ENCODE peak calls at places on chromosome 20, in seven cellular contexts. X, N, G, K, E, L and I are unnamed samples.
A peak's percentile ranks its signal among the peaks of the same experiment; 100 is the strongest.

GRCh38 chr20:19758888-19759331 is 852 bp downstream of the RIN2 start:
- DNase-seq in X (peak; percentile 56), N (peak; percentile 61), G (peak; percentile 74), K (peak; percentile 31), E (no peak), L (peak; percentile 54), I (no peak)

GRCh38 chr20:20480126-20480525 is 112.2 kb downstream of the INSM1 start:
- DNase-seq in X (no peak), N (no peak), G (no peak), K (no peak), E (no peak), L (no peak), I (no peak)

GRCh38 chr20:41051426-41051825 is 22.8 kb downstream of the TOP1 start:
- DNase-seq in X (no peak), N (no peak), G (no peak), K (no peak), E (no peak), L (no peak), I (no peak)

GRCh38 chr20:35582741-35583404 is 32.8 kb upstream of the SPAG4 start:
- DNase-seq in X (no peak), N (no peak), G (no peak), K (no peak), E (no peak), L (no peak), I (no peak)

GRCh38 chr20:4158466-4159050 is 143.2 kb upstream of the RNF24 start:
- DNase-seq in X (no peak), N (no peak), G (no peak), K (no peak), E (no peak), L (no peak), I (no peak)

GRCh38 chr20:4067600-4068261 is 52.4 kb upstream of the RNF24 start:
- DNase-seq in X (no peak), N (peak; percentile 70), G (no peak), K (peak; percentile 87), E (no peak), L (no peak), I (no peak)

GRCh38 chr20:51531141-51531710 is 11.3 kb downstream of the NFATC2 start:
- DNase-seq in X (peak; percentile 14), N (peak; percentile 57), G (no peak), K (peak; percentile 53), E (no peak), L (no peak), I (peak; percentile 67)

GRCh38 chr20:21183722-21184121 is 57.8 kb downstream of the KIZ start:
- DNase-seq in X (peak; percentile 9), N (no peak), G (no peak), K (peak; percentile 13), E (no peak), L (no peak), I (no peak)

GRCh38 chr20:35523298-35523888 is 6.1 kb downstream of the C20orf173 start:
- DNase-seq in X (peak; percentile 23), N (no peak), G (no peak), K (no peak), E (no peak), L (no peak), I (no peak)

GRCh38 chr20:10466325-10466724 is 31.2 kb downstream of the SLX4IP start:
- DNase-seq in X (no peak), N (peak; percentile 26), G (no peak), K (peak; percentile 81), E (no peak), L (no peak), I (no peak)

GRCh38 chr20:47117789-47118188 is 223.1 kb downstream of the EYA2 start:
- DNase-seq in X (no peak), N (peak; percentile 44), G (no peak), K (peak; percentile 35), E (no peak), L (no peak), I (no peak)

GRCh38 chr20:42191140-42191860 is 573.1 kb upstream of the CHD6 start:
- DNase-seq in X (peak; percentile 2), N (no peak), G (no peak), K (no peak), E (no peak), L (no peak), I (no peak)

GRCh38 chr20:20364747-20365558 is 3.0 kb upstream of the INSM1 start:
- DNase-seq in X (no peak), N (no peak), G (no peak), K (no peak), E (no peak), L (no peak), I (no peak)

GRCh38 chr20:635609-636338 is 17.2 kb downstream of the SRXN1 start:
- DNase-seq in X (no peak), N (no peak), G (no peak), K (no peak), E (no peak), L (no peak), I (no peak)

GRCh38 chr20:49283176-49283702 is 5.4 kb upstream of the ZNFX1 start:
- DNase-seq in X (no peak), N (no peak), G (no peak), K (no peak), E (no peak), L (no peak), I (no peak)

GRCh38 chr20:44610313-44610965 is 28.1 kb downstream of the PKIG start:
- DNase-seq in X (no peak), N (no peak), G (no peak), K (no peak), E (peak; percentile 43), L (no peak), I (no peak)

GRCh38 chr20:44609511-44610312 is 27.3 kb downstream of the PKIG start:
- DNase-seq in X (peak; percentile 91), N (peak; percentile 73), G (peak; percentile 95), K (peak; percentile 73), E (peak; percentile 76), L (peak; percentile 93), I (no peak)

GRCh38 chr20:44606725-44607441 is 24.5 kb downstream of the PKIG start:
- DNase-seq in X (no peak), N (no peak), G (no peak), K (no peak), E (no peak), L (no peak), I (no peak)

GRCh38 chr20:44613575-44613974 is 31.2 kb downstream of the PKIG start:
- DNase-seq in X (no peak), N (no peak), G (no peak), K (no peak), E (no peak), L (no peak), I (no peak)

DNA sequence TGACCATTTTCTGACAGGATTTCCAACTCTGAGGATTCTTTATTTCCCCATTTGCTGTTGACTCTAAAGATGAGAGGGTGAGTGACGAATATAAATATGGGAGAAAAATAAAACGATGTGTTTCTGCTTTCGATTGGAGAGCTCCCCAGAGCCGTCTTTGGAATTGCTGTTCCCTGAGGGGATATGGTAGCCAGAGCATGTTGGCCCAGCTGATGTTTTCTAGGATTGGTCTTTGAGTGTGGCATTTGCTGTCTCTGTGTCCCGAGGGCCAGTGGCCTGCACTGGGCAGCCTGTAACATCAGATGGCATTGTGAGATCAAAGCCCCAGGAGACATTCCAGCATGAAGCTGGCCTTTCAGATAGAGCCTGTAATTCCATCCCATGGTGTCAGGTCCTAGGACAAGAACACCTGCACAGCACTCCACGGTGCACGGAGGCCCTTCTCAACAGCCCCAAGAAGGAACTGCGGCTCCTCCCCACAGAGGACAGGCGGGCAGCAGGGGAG is 26.7 kb downstream of the PKIG start:
- DNase-seq in X (no peak), N (no peak), G (no peak), K (no peak), E (no peak), L (no peak), I (no peak)
- H3K4me3 ChIP-seq in X (no peak overlapping the region), N (no peak overlapping the region), G (no peak overlapping the region), K (no peak overlapping the region), E (no peak overlapping the region), L (no peak overlapping the region), I (no peak overlapping the region)

DNA sequence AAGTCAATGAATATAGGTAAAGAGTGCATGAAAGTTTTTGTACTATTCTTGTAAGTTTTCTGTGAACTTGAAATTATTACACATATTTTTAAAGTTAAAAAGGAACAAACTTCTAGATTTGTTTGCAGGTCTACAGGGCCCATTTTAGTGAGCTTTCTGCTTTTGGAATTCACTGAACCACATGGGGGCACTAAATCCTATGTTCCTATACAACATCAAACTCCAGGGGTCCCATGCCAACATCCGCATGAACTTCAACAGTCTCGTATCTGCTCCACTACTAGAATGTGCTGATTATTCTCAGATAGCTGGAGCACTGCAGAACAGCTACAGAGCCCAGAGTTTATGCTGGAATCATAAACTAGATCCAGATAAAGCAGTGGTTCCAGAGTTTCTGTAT is 347.9 kb upstream of the SPTLC3 start:
- DNase-seq in X (no peak), N (no peak), G (no peak), K (no peak), E (no peak), L (no peak), I (no peak)
- TF ChIP-seq CTCF in X (no peak), N (no peak), G (no peak), K (no peak), E (peak; percentile 3), L (no peak), I (no peak)

DNA sequence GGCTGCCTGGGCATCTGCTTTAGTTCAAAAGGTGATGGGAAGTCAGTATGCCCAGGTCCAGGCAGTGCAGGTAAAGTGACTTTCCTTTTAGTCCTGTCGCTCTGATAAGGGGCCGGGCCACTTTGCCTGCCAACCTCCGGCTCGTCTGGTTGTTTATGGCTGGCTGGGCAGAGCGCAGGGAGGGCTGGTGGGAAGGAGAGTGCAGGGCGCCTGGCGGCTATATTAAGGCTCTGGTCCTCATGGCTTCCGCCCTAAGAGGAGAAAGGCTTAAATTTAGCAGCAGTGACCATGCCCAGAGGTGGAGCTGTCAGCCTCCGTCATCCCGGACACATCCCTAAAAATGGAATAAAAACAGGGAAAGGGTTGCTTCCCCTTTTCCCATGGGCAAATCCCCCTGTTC is 14.6 kb downstream of the GATA5 start:
- DNase-seq in X (no peak), N (no peak), G (no peak), K (no peak), E (no peak), L (no peak), I (no peak)
- H3K4me3 ChIP-seq in X (no peak overlapping the region), N (no peak overlapping the region), G (no peak overlapping the region), K (no peak overlapping the region), E (no peak overlapping the region), L (no peak overlapping the region), I (no peak overlapping the region)

GRCh38 chr20:24297928-24298327 is 171.5 kb upstream of the SYNDIG1 start:
- DNase-seq in X (no peak), N (no peak), G (no peak), K (no peak), E (no peak), L (no peak), I (no peak)

GRCh38 chr20:24305366-24305765 is 164.1 kb upstream of the SYNDIG1 start:
- DNase-seq in X (no peak), N (no peak), G (no peak), K (no peak), E (no peak), L (no peak), I (no peak)

GRCh38 chr20:24303393-24303792 is 166.0 kb upstream of the SYNDIG1 start:
- DNase-seq in X (peak; percentile 33), N (peak; percentile 7), G (no peak), K (no peak), E (peak; percentile 41), L (no peak), I (no peak)
- TF ChIP-seq CTCF in X (no peak), N (peak; percentile 15), G (no peak), K (no peak), E (peak; percentile 32), L (no peak), I (no peak)